ENCODE peak calls at places on chromosomes 12 and 14, in ten cellular contexts. T is fibroblast of mammary gland; H is skeletal muscle cell; O is stimulated activated CD4-positive, alpha-beta T cell treated with anti-CD3 and anti-CD28 coated beads, Interleukin-4, amount 100 ng/mL, for 24 hours; I is LoVo; B is heart left ventricle; E is IMR-90; Z is NCI-H748 treated with DMSO at 0.1 percent for 48 hours; L is C1 segment of cervical spinal cord; X is activated naive CD4-positive, alpha-beta T cell treated with anti-CD3 and anti-CD28 coated beads, Interleukin-2, amount 10 ng/mL, durations not matched to agents 7 days and 5 days. F is an unnamed sample.
A peak's percentile ranks its signal among the peaks of the same experiment; 100 is the strongest.

GRCh38 chr12:2539938-2540337 is 254.8 kb upstream of the FKBP4 start:
- DNase-seq in B (no peak), X (no peak), L (no peak), E (no peak), Z (no peak), I (no peak), H (no peak), O (no peak), T (no peak), F (no peak)

GRCh38 chr12:109998241-109998903 is 858 bp upstream of the ANKRD13A start:
- DNase-seq in H (peak; percentile 51), Z (no peak), X (no peak), T (no peak), B (no peak), O (no peak), E (peak; percentile 50), L (no peak), I (no peak), F (no peak)

GRCh38 chr12:56991319-56991906 is 14.9 kb downstream of the ZBTB39 start:
- DNase-seq in O (no peak), X (no peak), Z (no peak), H (no peak), E (no peak), T (no peak), I (no peak), L (no peak), B (peak; percentile 73), F (no peak)

GRCh38 chr14:32633214-32633864 is 304.2 kb downstream of the AKAP6 start:
- DNase-seq in E (no peak), B (no peak), Z (no peak), T (peak; percentile 65), I (no peak), O (no peak), X (no peak), H (no peak), L (no peak), F (no peak)

GRCh38 chr12:123089631-123090353 is 61.1 kb downstream of the PITPNM2 start:
- DNase-seq in B (no peak), H (peak; percentile 93), T (peak; percentile 99), X (no peak), L (no peak), E (peak; percentile 99), Z (no peak), O (no peak), I (peak; percentile 84), F (no peak)

GRCh38 chr12:2101798-2102197 is 49.0 kb downstream of the CACNA1C start:
- DNase-seq in B (no peak), L (no peak), H (no peak), I (no peak), T (no peak), O (no peak), X (no peak), E (no peak), Z (no peak), F (no peak)

GRCh38 chr14:94795372-94795771 is 25.5 kb upstream of the GSC start:
- DNase-seq in Z (no peak), O (no peak), B (no peak), X (no peak), H (no peak), L (no peak), T (no peak), E (no peak), I (no peak), F (no peak)

GRCh38 chr14:84340938-84341337 is 1189.0 kb upstream of the FLRT2 start:
- DNase-seq in T (peak; percentile 31), H (no peak), E (peak; percentile 50), X (no peak), L (no peak), O (no peak), I (no peak), Z (no peak), B (no peak), F (no peak)

GRCh38 chr14:29148221-29148620 is 381.6 kb downstream of the FOXG1 start:
- DNase-seq in E (peak; percentile 16), L (no peak), H (no peak), O (no peak), Z (no peak), I (no peak), T (no peak), B (no peak), X (no peak), F (no peak)

GRCh38 chr12:104288635-104289258 is 14.8 kb upstream of the EID3 start:
- DNase-seq in X (peak; percentile 90), Z (peak; percentile 78), B (peak; percentile 90), H (peak; percentile 45), E (peak; percentile 77), O (peak; percentile 85), I (peak; percentile 86), L (peak; percentile 86), T (peak; percentile 80), F (peak; percentile 73)

GRCh38 chr12:55728185-55728931 is 451 bp downstream of the CD63 start:
- DNase-seq in E (peak; percentile 53), H (no peak), L (peak; percentile 28), O (no peak), B (peak; percentile 90), T (no peak), I (peak; percentile 49), X (peak; percentile 58), Z (peak; percentile 22), F (no peak)

GRCh38 chr12:124550123-124551089 is 17.0 kb downstream of the NCOR2 start:
- DNase-seq in X (no peak), B (no peak), L (no peak), O (no peak), Z (no peak), H (no peak), I (no peak), T (no peak), E (no peak), F (no peak)

GRCh38 chr14:99145307-99145706 is 126.7 kb downstream of the BCL11B start:
- DNase-seq in L (no peak), Z (no peak), T (no peak), I (no peak), X (no peak), B (no peak), E (no peak), O (no peak), H (no peak), F (no peak)

GRCh38 chr14:85711620-85712019 is 181.7 kb downstream of the FLRT2 start:
- DNase-seq in L (no peak), E (no peak), Z (no peak), H (no peak), X (no peak), O (no peak), B (no peak), I (no peak), T (peak; percentile 19), F (no peak)

GRCh38 chr14:32594766-32595165 is 265.7 kb downstream of the AKAP6 start:
- DNase-seq in X (no peak), T (peak; percentile 86), Z (no peak), O (no peak), H (peak; percentile 54), E (peak; percentile 24), B (no peak), L (no peak), I (no peak), F (no peak)

GRCh38 chr14:65588426-65589140 is 176.1 kb downstream of the FUT8 start:
- DNase-seq in O (no peak), X (no peak), H (no peak), T (peak; percentile 17), I (no peak), B (no peak), L (no peak), E (peak; percentile 28), Z (no peak), F (no peak)

GRCh38 chr12:107057071-107057834 is 36.1 kb downstream of the CRY1 start:
- DNase-seq in X (no peak), E (peak; percentile 33), B (no peak), O (no peak), T (peak; percentile 14), I (no peak), H (no peak), Z (no peak), L (no peak), F (no peak)

GRCh38 chr14:104100171-104101085 is 14.9 kb downstream of the ASPG start:
- DNase-seq in Z (no peak), O (no peak), X (no peak), H (no peak), L (no peak), E (no peak), I (no peak), B (peak; percentile 37), T (no peak), F (no peak)

GRCh38 chr12:72178871-72179270 is 93.3 kb upstream of the TRHDE start:
- DNase-seq in I (no peak), Z (no peak), E (no peak), B (no peak), T (no peak), O (no peak), L (peak; percentile 76), X (no peak), H (no peak), F (no peak)

GRCh38 chr12:27779837-27780611 is at the start of the genes KLHL42 and MANSC4:
- DNase-seq in X (peak; percentile 83), L (peak; percentile 81), B (peak; percentile 89), H (peak; percentile 30), I (peak; percentile 78), Z (peak; percentile 2), T (peak; percentile 64), O (peak; percentile 66), E (peak; percentile 73), F (peak; percentile 42)

GRCh38 chr12:21989819-21990412 is 48.7 kb upstream of the ABCC9 start:
- DNase-seq in H (no peak), X (no peak), Z (peak; percentile 1), E (peak; percentile 66), I (peak; percentile 25), O (no peak), B (no peak), T (peak; percentile 62), L (no peak), F (no peak)

GRCh38 chr12:120677765-120678473 is 9.0 kb upstream of the MLEC start:
- DNase-seq in Z (no peak), O (no peak), T (peak; percentile 67), H (no peak), B (peak; percentile 69), I (peak; percentile 86), E (no peak), L (no peak), X (peak; percentile 33), F (no peak)

GRCh38 chr14:65045011-65045410 is 57.3 kb downstream of the MAX start:
- DNase-seq in I (no peak), H (no peak), Z (no peak), E (no peak), L (no peak), O (no peak), T (no peak), B (no peak), X (no peak), F (no peak)

GRCh38 chr12:13186292-13186691 is 10.2 kb upstream of the EMP1 start:
- DNase-seq in Z (no peak), T (no peak), H (no peak), O (no peak), X (no peak), I (no peak), B (no peak), E (no peak), L (no peak), F (no peak)

GRCh38 chr12:130872179-130873096 is 572 bp downstream of the RAN start:
- DNase-seq in Z (no peak), I (peak; percentile 16), L (peak; percentile 38), T (no peak), B (peak; percentile 68), O (peak; percentile 52), E (no peak), H (no peak), X (peak; percentile 63), F (no peak)

GRCh38 chr12:76790564-76791552 is 26.9 kb downstream of the ZDHHC17 start:
- DNase-seq in L (peak; percentile 49), E (peak; percentile 37), I (peak; percentile 62), Z (peak; percentile 26), O (no peak), T (peak; percentile 44), X (no peak), B (no peak), H (no peak), F (no peak)

GRCh38 chr12:124159655-124160054 is 135.2 kb upstream of the RFLNA start:
- DNase-seq in X (no peak), T (no peak), E (no peak), O (no peak), Z (no peak), L (no peak), I (no peak), B (no peak), H (no peak), F (no peak)

GRCh38 chr12:44930972-44931600 is 55.0 kb upstream of the NELL2 start:
- DNase-seq in I (peak; percentile 83), B (no peak), H (peak; percentile 17), Z (peak; percentile 26), L (peak; percentile 12), O (no peak), X (no peak), E (peak; percentile 73), T (peak; percentile 68), F (no peak)